ENCODE peak calls at places on chromosomes 13 and 19, in six cellular contexts. R is NCI-H1417 treated with DMSO at 0.1 percent for 48 hours; U is NCI-H1436; P is stimulated activated CD8-positive, alpha-beta memory T cell treated with anti-CD3 and anti-CD28 coated beads, Interleukin-2, amount 100 ng/mL, for 1 hour; W is left ventricle myocardium inferior; N is substantia nigra. X is an unnamed sample.

GRCh38 chr19:3006075-3006767 is 22.9 kb downstream of the TLE2 start:
- DNase-seq in R (no peak), U (no peak), P (no peak), W (no peak), N (no peak), X (no peak)

GRCh38 chr19:47848425-47848824 is 10.6 kb upstream of the TPRX2 start:
- DNase-seq in R (no peak), U (no peak), P (no peak), W (no peak), N (no peak), X (no peak)

GRCh38 chr19:40279120-40279551 is 6.0 kb downstream of the AKT2 start:
- DNase-seq in R (no peak), U (no peak), P (no peak), W (peak; percentile 80), N (peak; percentile 41), X (no peak)

GRCh38 chr19:9498183-9498902 is at the start of gene ZNF560:
- DNase-seq in R (no peak), U (no peak), P (no peak), W (no peak), N (no peak), X (no peak)

GRCh38 chr19:1416014-1416841 is 8.8 kb downstream of the DAZAP1 start:
- DNase-seq in R (no peak), U (no peak), P (no peak), W (no peak), N (no peak), X (no peak)

GRCh38 chr13:25001807-25002206 is 94.1 kb upstream of the PABPC3 start:
- DNase-seq in R (no peak), U (no peak), P (no peak), W (no peak), N (no peak), X (no peak)

GRCh38 chr19:23312515-23312914 is 62.3 kb upstream of the ZNF724 start:
- DNase-seq in R (no peak), U (no peak), P (no peak), W (no peak), N (no peak), X (no peak)

GRCh38 chr13:65638572-65639168 is 1591.5 kb downstream of the PCDH9 start:
- DNase-seq in R (no peak), U (peak; percentile 9), P (no peak), W (no peak), N (no peak), X (no peak)

GRCh38 chr13:66264976-66265375 is 965.2 kb downstream of the PCDH9 start:
- DNase-seq in R (no peak), U (no peak), P (no peak), W (no peak), N (no peak), X (peak; percentile 42)

GRCh38 chr13:44853641-44854040 is 135.6 kb downstream of the NUFIP1 start:
- DNase-seq in R (no peak), U (no peak), P (no peak), W (no peak), N (no peak), X (no peak)

GRCh38 chr13:26971990-26972888 is 199.4 kb downstream of the USP12 start:
- DNase-seq in R (peak; percentile 12), U (no peak), P (no peak), W (no peak), N (no peak), X (peak; percentile 64)

GRCh38 chr19:38978315-38978689 is 2.8 kb upstream of the FBXO17 start:
- DNase-seq in R (no peak), U (no peak), P (no peak), W (no peak), N (no peak), X (no peak)

GRCh38 chr19:47280183-47280797 is 5.6 kb downstream of the INAFM1 start:
- DNase-seq in R (no peak), U (no peak), P (no peak), W (no peak), N (no peak), X (no peak)

GRCh38 chr13:88919970-88920628 is 1248.9 kb downstream of the SLITRK5 start:
- DNase-seq in R (no peak), U (no peak), P (no peak), W (no peak), N (no peak), X (no peak)

GRCh38 chr19:50493171-50493570 is 16.5 kb upstream of the GARIN5A start:
- DNase-seq in R (no peak), U (no peak), P (no peak), W (no peak), N (no peak), X (no peak)

GRCh38 chr19:2081873-2082810 is 14.0 kb downstream of the MOB3A start:
- DNase-seq in R (no peak), U (no peak), P (no peak), W (no peak), N (no peak), X (no peak)

GRCh38 chr19:991174-991931 is 7.2 kb downstream of the WDR18 start:
- DNase-seq in R (no peak), U (no peak), P (peak; percentile 35), W (no peak), N (no peak), X (no peak)

GRCh38 chr19:34171539-34171876 is 796 bp upstream of the LSM14A start:
- DNase-seq in R (no peak), U (no peak), P (no peak), W (no peak), N (no peak), X (no peak)

GRCh38 chr13:113834496-113835200 is 29.2 kb downstream of the GAS6 start:
- DNase-seq in R (no peak), U (no peak), P (no peak), W (peak; percentile 15), N (no peak), X (no peak)

GRCh38 chr13:114057131-114058050 is 75.0 kb downstream of the RASA3 start:
- DNase-seq in R (no peak), U (no peak), P (no peak), W (no peak), N (no peak), X (no peak)

GRCh38 chr13:34833562-34834182 is 108.4 kb upstream of the NBEA start:
- DNase-seq in R (no peak), U (no peak), P (no peak), W (no peak), N (no peak), X (no peak)

GRCh38 chr13:99859178-99860177 is 112.1 kb downstream of the ZIC5 start:
- DNase-seq in R (no peak), U (no peak), P (no peak), W (no peak), N (no peak), X (peak; percentile 89)

GRCh38 chr13:111855786-111856185 is 211.2 kb upstream of the SOX1 start:
- DNase-seq in R (no peak), U (no peak), P (no peak), W (no peak), N (no peak), X (no peak)

GRCh38 chr13:29865934-29866333 is 15.5 kb upstream of the UBL3 start:
- DNase-seq in R (no peak), U (no peak), P (no peak), W (no peak), N (no peak), X (no peak)

GRCh38 chr19:38877781-38878574 is at the start of gene RINL:
- DNase-seq in R (peak; percentile 92), U (peak; percentile 63), P (peak; percentile 51), W (no peak), N (no peak), X (no peak)

GRCh38 chr19:45601115-45601514 is 897 bp downstream of the GPR4 start:
- DNase-seq in R (no peak), U (no peak), P (no peak), W (no peak), N (no peak), X (no peak)

GRCh38 chr19:38730731-38731589 is 13.3 kb downstream of the CAPN12 start:
- DNase-seq in R (no peak), U (no peak), P (no peak), W (no peak), N (no peak), X (no peak)

GRCh38 chr13:40568246-40568645 is 98.2 kb downstream of the FOXO1 start:
- DNase-seq in R (no peak), U (no peak), P (no peak), W (no peak), N (no peak), X (no peak)

GRCh38 chr19:40771101-40771539 is 4.2 kb upstream of the MIA start:
- DNase-seq in R (no peak), U (no peak), P (no peak), W (no peak), N (no peak), X (no peak)

GRCh38 chr13:42363941-42364612 is 92.1 kb downstream of the AKAP11 start:
- DNase-seq in R (no peak), U (no peak), P (no peak), W (no peak), N (no peak), X (no peak)

GRCh38 chr13:77300176-77301141 is 26.4 kb downstream of the MYCBP2 start:
- DNase-seq in R (no peak), U (no peak), P (no peak), W (no peak), N (no peak), X (no peak)

GRCh38 chr13:98476106-98476505 is 100.8 kb downstream of the STK24 start:
- DNase-seq in R (no peak), U (no peak), P (peak; percentile 15), W (no peak), N (no peak), X (no peak)

GRCh38 chr19:12985049-12985776 is 10.1 kb upstream of the NFIX start:
- DNase-seq in R (peak; percentile 13), U (no peak), P (no peak), W (peak; percentile 67), N (peak; percentile 81), X (no peak)

GRCh38 chr13:71290963-71291937 is 575.8 kb downstream of the DACH1 start:
- DNase-seq in R (peak; percentile 46), U (peak; percentile 83), P (peak; percentile 2), W (no peak), N (no peak), X (no peak)

GRCh38 chr13:23899555-23899954 is 2.3 kb upstream of the C1QTNF9B start:
- DNase-seq in R (no peak), U (no peak), P (no peak), W (no peak), N (no peak), X (no peak)

GRCh38 chr13:92461402-92461801 is 765.2 kb upstream of the GPC6 start:
- DNase-seq in R (no peak), U (no peak), P (no peak), W (no peak), N (no peak), X (no peak)

GRCh38 chr13:46622918-46623256 is 69.9 kb downstream of the LRCH1 start:
- DNase-seq in R (no peak), U (peak; percentile 25), P (no peak), W (peak; percentile 24), N (no peak), X (peak; percentile 84)

GRCh38 chr13:33150146-33150545 is 133.9 kb downstream of the KL start:
- DNase-seq in R (no peak), U (no peak), P (no peak), W (no peak), N (no peak), X (no peak)

X was measured in cerebellum.